ENCODE peak calls at places on chromosomes 11 and 22, in nine cellular contexts. One of them, this sample, is unnamed.

GRCh38 chr11:13053255-13053917 is 44.3 kb downstream of the RASSF10 start:
- DNase-seq in NCI-H345: no peak
- DNase-seq in GM04503: no peak
- DNase-seq in skeletal muscle cell: no peak
- DNase-seq in fibroblast of pulmonary artery: no peak
- DNase-seq in HuH-7: no peak
- DNase-seq in lower lobe of right lung: no peak
- DNase-seq in stimulated activated CD4-positive, alpha-beta T cell treated with anti-CD3 and anti-CD28 coated beads, Interleukin-1b, Interleukin-23, amount 100 ng/mL, for 1 hour: no peak
- DNase-seq in ELR: peak
- DNase-seq in this sample: no peak

GRCh38 chr11:58003036-58003435 is 20.6 kb upstream of the OR9Q1 start:
- DNase-seq in HuH-7: no peak
- DNase-seq in lower lobe of right lung: no peak
- DNase-seq in NCI-H345: no peak
- DNase-seq in GM04503: no peak
- DNase-seq in skeletal muscle cell: no peak
- DNase-seq in fibroblast of pulmonary artery: no peak
- DNase-seq in ELR: no peak
- DNase-seq in stimulated activated CD4-positive, alpha-beta T cell treated with anti-CD3 and anti-CD28 coated beads, Interleukin-1b, Interleukin-23, amount 100 ng/mL, for 1 hour: no peak
- DNase-seq in this sample: no peak

GRCh38 chr11:2832718-2833020 is 52.9 kb downstream of the CDKN1C start:
- DNase-seq in HuH-7: no peak
- DNase-seq in fibroblast of pulmonary artery: no peak
- DNase-seq in GM04503: no peak
- DNase-seq in stimulated activated CD4-positive, alpha-beta T cell treated with anti-CD3 and anti-CD28 coated beads, Interleukin-1b, Interleukin-23, amount 100 ng/mL, for 1 hour: no peak
- DNase-seq in ELR: no peak
- DNase-seq in NCI-H345: no peak
- DNase-seq in skeletal muscle cell: no peak
- DNase-seq in lower lobe of right lung: no peak
- DNase-seq in this sample: no peak

GRCh38 chr11:72860010-72860409 is 45.8 kb downstream of the ATG16L2 start:
- DNase-seq in HuH-7: no peak
- DNase-seq in fibroblast of pulmonary artery: no peak
- DNase-seq in skeletal muscle cell: no peak
- DNase-seq in lower lobe of right lung: no peak
- DNase-seq in GM04503: no peak
- DNase-seq in ELR: no peak
- DNase-seq in stimulated activated CD4-positive, alpha-beta T cell treated with anti-CD3 and anti-CD28 coated beads, Interleukin-1b, Interleukin-23, amount 100 ng/mL, for 1 hour: no peak
- DNase-seq in NCI-H345: no peak
- DNase-seq in this sample: no peak

GRCh38 chr22:23061471-23062280 is 8.6 kb upstream of the GNAZ start:
- DNase-seq in skeletal muscle cell: no peak
- DNase-seq in NCI-H345: no peak
- DNase-seq in GM04503: no peak
- DNase-seq in lower lobe of right lung: peak
- DNase-seq in stimulated activated CD4-positive, alpha-beta T cell treated with anti-CD3 and anti-CD28 coated beads, Interleukin-1b, Interleukin-23, amount 100 ng/mL, for 1 hour: no peak
- DNase-seq in HuH-7: no peak
- DNase-seq in fibroblast of pulmonary artery: no peak
- DNase-seq in ELR: no peak
- DNase-seq in this sample: no peak

GRCh38 chr22:48739348-48740085 is 1088.2 kb downstream of the BRD1 start:
- DNase-seq in HuH-7: no peak
- DNase-seq in ELR: no peak
- DNase-seq in stimulated activated CD4-positive, alpha-beta T cell treated with anti-CD3 and anti-CD28 coated beads, Interleukin-1b, Interleukin-23, amount 100 ng/mL, for 1 hour: no peak
- DNase-seq in GM04503: no peak
- DNase-seq in fibroblast of pulmonary artery: no peak
- DNase-seq in skeletal muscle cell: no peak
- DNase-seq in lower lobe of right lung: no peak
- DNase-seq in NCI-H345: no peak
- DNase-seq in this sample: no peak

GRCh38 chr11:10233581-10233980 is 60.4 kb downstream of the SBF2 start:
- DNase-seq in fibroblast of pulmonary artery: peak
- DNase-seq in NCI-H345: no peak
- DNase-seq in GM04503: peak
- DNase-seq in skeletal muscle cell: peak
- DNase-seq in lower lobe of right lung: no peak
- DNase-seq in HuH-7: no peak
- DNase-seq in stimulated activated CD4-positive, alpha-beta T cell treated with anti-CD3 and anti-CD28 coated beads, Interleukin-1b, Interleukin-23, amount 100 ng/mL, for 1 hour: no peak
- DNase-seq in ELR: peak
- DNase-seq in this sample: no peak

GRCh38 chr22:27885977-27886842 is 32.8 kb downstream of the PITPNB start:
- DNase-seq in lower lobe of right lung: no peak
- DNase-seq in ELR: peak
- DNase-seq in HuH-7: no peak
- DNase-seq in skeletal muscle cell: no peak
- DNase-seq in stimulated activated CD4-positive, alpha-beta T cell treated with anti-CD3 and anti-CD28 coated beads, Interleukin-1b, Interleukin-23, amount 100 ng/mL, for 1 hour: peak
- DNase-seq in GM04503: peak
- DNase-seq in fibroblast of pulmonary artery: peak
- DNase-seq in NCI-H345: peak
- DNase-seq in this sample: peak

GRCh38 chr11:250740-251299 is 14.0 kb downstream of the PSMD13 start:
- DNase-seq in GM04503: no peak
- DNase-seq in stimulated activated CD4-positive, alpha-beta T cell treated with anti-CD3 and anti-CD28 coated beads, Interleukin-1b, Interleukin-23, amount 100 ng/mL, for 1 hour: peak
- DNase-seq in lower lobe of right lung: peak
- DNase-seq in NCI-H345: no peak
- DNase-seq in skeletal muscle cell: peak
- DNase-seq in ELR: peak
- DNase-seq in fibroblast of pulmonary artery: peak
- DNase-seq in HuH-7: peak
- DNase-seq in this sample: peak

GRCh38 chr11:94786264-94787126 is 18.3 kb downstream of the AMOTL1 start:
- DNase-seq in ELR: peak
- DNase-seq in stimulated activated CD4-positive, alpha-beta T cell treated with anti-CD3 and anti-CD28 coated beads, Interleukin-1b, Interleukin-23, amount 100 ng/mL, for 1 hour: no peak
- DNase-seq in HuH-7: no peak
- DNase-seq in GM04503: no peak
- DNase-seq in lower lobe of right lung: no peak
- DNase-seq in NCI-H345: no peak
- DNase-seq in fibroblast of pulmonary artery: peak
- DNase-seq in skeletal muscle cell: no peak
- DNase-seq in this sample: no peak

GRCh38 chr11:129590030-129590752 is 214.5 kb downstream of the BARX2 start:
- DNase-seq in ELR: no peak
- DNase-seq in fibroblast of pulmonary artery: no peak
- DNase-seq in HuH-7: no peak
- DNase-seq in skeletal muscle cell: no peak
- DNase-seq in lower lobe of right lung: no peak
- DNase-seq in GM04503: no peak
- DNase-seq in stimulated activated CD4-positive, alpha-beta T cell treated with anti-CD3 and anti-CD28 coated beads, Interleukin-1b, Interleukin-23, amount 100 ng/mL, for 1 hour: no peak
- DNase-seq in NCI-H345: no peak
- DNase-seq in this sample: no peak

GRCh38 chr11:22875869-22876473 is 15.7 kb upstream of the CCDC179 start:
- DNase-seq in NCI-H345: peak
- DNase-seq in stimulated activated CD4-positive, alpha-beta T cell treated with anti-CD3 and anti-CD28 coated beads, Interleukin-1b, Interleukin-23, amount 100 ng/mL, for 1 hour: peak
- DNase-seq in HuH-7: peak
- DNase-seq in ELR: peak
- DNase-seq in fibroblast of pulmonary artery: peak
- DNase-seq in GM04503: peak
- DNase-seq in lower lobe of right lung: no peak
- DNase-seq in skeletal muscle cell: peak
- DNase-seq in this sample: peak

GRCh38 chr22:48907591-48907990 is 920.1 kb downstream of the BRD1 start:
- DNase-seq in skeletal muscle cell: no peak
- DNase-seq in HuH-7: no peak
- DNase-seq in NCI-H345: no peak
- DNase-seq in lower lobe of right lung: no peak
- DNase-seq in GM04503: no peak
- DNase-seq in stimulated activated CD4-positive, alpha-beta T cell treated with anti-CD3 and anti-CD28 coated beads, Interleukin-1b, Interleukin-23, amount 100 ng/mL, for 1 hour: no peak
- DNase-seq in ELR: no peak
- DNase-seq in fibroblast of pulmonary artery: no peak
- DNase-seq in this sample: no peak

GRCh38 chr11:61966673-61967176 is 709 bp downstream of the FTH1 start:
- DNase-seq in NCI-H345: no peak
- DNase-seq in GM04503: no peak
- DNase-seq in lower lobe of right lung: no peak
- DNase-seq in stimulated activated CD4-positive, alpha-beta T cell treated with anti-CD3 and anti-CD28 coated beads, Interleukin-1b, Interleukin-23, amount 100 ng/mL, for 1 hour: no peak
- DNase-seq in skeletal muscle cell: no peak
- DNase-seq in HuH-7: no peak
- DNase-seq in ELR: peak
- DNase-seq in fibroblast of pulmonary artery: peak
- DNase-seq in this sample: no peak

GRCh38 chr11:116727990-116728389 is 44.8 kb downstream of the BUD13 start:
- DNase-seq in HuH-7: no peak
- DNase-seq in stimulated activated CD4-positive, alpha-beta T cell treated with anti-CD3 and anti-CD28 coated beads, Interleukin-1b, Interleukin-23, amount 100 ng/mL, for 1 hour: no peak
- DNase-seq in ELR: no peak
- DNase-seq in lower lobe of right lung: no peak
- DNase-seq in NCI-H345: no peak
- DNase-seq in skeletal muscle cell: no peak
- DNase-seq in fibroblast of pulmonary artery: no peak
- DNase-seq in GM04503: no peak
- DNase-seq in this sample: no peak

GRCh38 chr11:64233913-64234839 is at the start of gene VEGFB:
- DNase-seq in NCI-H345: peak
- DNase-seq in ELR: peak
- DNase-seq in lower lobe of right lung: peak
- DNase-seq in skeletal muscle cell: no peak
- DNase-seq in fibroblast of pulmonary artery: peak
- DNase-seq in HuH-7: peak
- DNase-seq in stimulated activated CD4-positive, alpha-beta T cell treated with anti-CD3 and anti-CD28 coated beads, Interleukin-1b, Interleukin-23, amount 100 ng/mL, for 1 hour: no peak
- DNase-seq in GM04503: no peak
- DNase-seq in this sample: no peak

GRCh38 chr11:123357990-123358827 is 71.9 kb upstream of the GRAMD1B start:
- DNase-seq in stimulated activated CD4-positive, alpha-beta T cell treated with anti-CD3 and anti-CD28 coated beads, Interleukin-1b, Interleukin-23, amount 100 ng/mL, for 1 hour: no peak
- DNase-seq in fibroblast of pulmonary artery: peak
- DNase-seq in skeletal muscle cell: no peak
- DNase-seq in lower lobe of right lung: no peak
- DNase-seq in GM04503: peak
- DNase-seq in HuH-7: no peak
- DNase-seq in NCI-H345: peak
- DNase-seq in ELR: peak
- DNase-seq in this sample: peak

GRCh38 chr11:101974255-101974654 is 57.9 kb upstream of the ANGPTL5 start:
- DNase-seq in ELR: peak
- DNase-seq in skeletal muscle cell: no peak
- DNase-seq in lower lobe of right lung: no peak
- DNase-seq in GM04503: no peak
- DNase-seq in fibroblast of pulmonary artery: peak
- DNase-seq in stimulated activated CD4-positive, alpha-beta T cell treated with anti-CD3 and anti-CD28 coated beads, Interleukin-1b, Interleukin-23, amount 100 ng/mL, for 1 hour: no peak
- DNase-seq in NCI-H345: no peak
- DNase-seq in HuH-7: no peak
- DNase-seq in this sample: no peak

GRCh38 chr11:114563077-114563476 is 3.4 kb upstream of the NXPE1 start:
- DNase-seq in fibroblast of pulmonary artery: peak
- DNase-seq in stimulated activated CD4-positive, alpha-beta T cell treated with anti-CD3 and anti-CD28 coated beads, Interleukin-1b, Interleukin-23, amount 100 ng/mL, for 1 hour: no peak
- DNase-seq in NCI-H345: no peak
- DNase-seq in GM04503: no peak
- DNase-seq in ELR: peak
- DNase-seq in lower lobe of right lung: no peak
- DNase-seq in skeletal muscle cell: peak
- DNase-seq in HuH-7: no peak
- DNase-seq in this sample: no peak

GRCh38 chr11:86193297-86194095 is 51.1 kb upstream of the EED start:
- DNase-seq in fibroblast of pulmonary artery: peak
- DNase-seq in lower lobe of right lung: peak
- DNase-seq in skeletal muscle cell: peak
- DNase-seq in GM04503: no peak
- DNase-seq in stimulated activated CD4-positive, alpha-beta T cell treated with anti-CD3 and anti-CD28 coated beads, Interleukin-1b, Interleukin-23, amount 100 ng/mL, for 1 hour: peak
- DNase-seq in NCI-H345: peak
- DNase-seq in HuH-7: peak
- DNase-seq in ELR: peak
- DNase-seq in this sample: peak

GRCh38 chr11:44095506-44096359 is at the start of gene EXT2:
- DNase-seq in stimulated activated CD4-positive, alpha-beta T cell treated with anti-CD3 and anti-CD28 coated beads, Interleukin-1b, Interleukin-23, amount 100 ng/mL, for 1 hour: peak
- DNase-seq in lower lobe of right lung: peak
- DNase-seq in ELR: peak
- DNase-seq in HuH-7: peak
- DNase-seq in NCI-H345: peak
- DNase-seq in skeletal muscle cell: peak
- DNase-seq in fibroblast of pulmonary artery: peak
- DNase-seq in GM04503: no peak
- DNase-seq in this sample: peak

GRCh38 chr11:9573775-9574555 is 495 bp downstream of the WEE1 start:
- DNase-seq in stimulated activated CD4-positive, alpha-beta T cell treated with anti-CD3 and anti-CD28 coated beads, Interleukin-1b, Interleukin-23, amount 100 ng/mL, for 1 hour: no peak
- DNase-seq in fibroblast of pulmonary artery: peak
- DNase-seq in HuH-7: no peak
- DNase-seq in lower lobe of right lung: peak
- DNase-seq in GM04503: no peak
- DNase-seq in ELR: peak
- DNase-seq in skeletal muscle cell: no peak
- DNase-seq in NCI-H345: peak
- DNase-seq in this sample: peak

GRCh38 chr11:101497292-101497691 is 86.5 kb downstream of the TRPC6 start:
- DNase-seq in lower lobe of right lung: no peak
- DNase-seq in fibroblast of pulmonary artery: no peak
- DNase-seq in ELR: no peak
- DNase-seq in GM04503: no peak
- DNase-seq in skeletal muscle cell: no peak
- DNase-seq in HuH-7: no peak
- DNase-seq in stimulated activated CD4-positive, alpha-beta T cell treated with anti-CD3 and anti-CD28 coated beads, Interleukin-1b, Interleukin-23, amount 100 ng/mL, for 1 hour: no peak
- DNase-seq in NCI-H345: no peak
- DNase-seq in this sample: no peak

GRCh38 chr11:35404397-35404775 is 15.0 kb downstream of the SLC1A2 start:
- DNase-seq in fibroblast of pulmonary artery: peak
- DNase-seq in GM04503: no peak
- DNase-seq in lower lobe of right lung: peak
- DNase-seq in skeletal muscle cell: no peak
- DNase-seq in stimulated activated CD4-positive, alpha-beta T cell treated with anti-CD3 and anti-CD28 coated beads, Interleukin-1b, Interleukin-23, amount 100 ng/mL, for 1 hour: no peak
- DNase-seq in NCI-H345: no peak
- DNase-seq in ELR: peak
- DNase-seq in HuH-7: peak
- DNase-seq in this sample: peak

GRCh38 chr11:74689666-74690065 is 41.6 kb downstream of the CHRDL2 start:
- DNase-seq in skeletal muscle cell: no peak
- DNase-seq in NCI-H345: no peak
- DNase-seq in HuH-7: no peak
- DNase-seq in lower lobe of right lung: no peak
- DNase-seq in fibroblast of pulmonary artery: no peak
- DNase-seq in ELR: peak
- DNase-seq in stimulated activated CD4-positive, alpha-beta T cell treated with anti-CD3 and anti-CD28 coated beads, Interleukin-1b, Interleukin-23, amount 100 ng/mL, for 1 hour: no peak
- DNase-seq in GM04503: no peak
- DNase-seq in this sample: no peak

GRCh38 chr22:30943368-30943767 is 25.2 kb downstream of the MORC2 start:
- DNase-seq in skeletal muscle cell: no peak
- DNase-seq in NCI-H345: no peak
- DNase-seq in ELR: no peak
- DNase-seq in lower lobe of right lung: no peak
- DNase-seq in HuH-7: no peak
- DNase-seq in fibroblast of pulmonary artery: no peak
- DNase-seq in GM04503: no peak
- DNase-seq in stimulated activated CD4-positive, alpha-beta T cell treated with anti-CD3 and anti-CD28 coated beads, Interleukin-1b, Interleukin-23, amount 100 ng/mL, for 1 hour: no peak
- DNase-seq in this sample: no peak

GRCh38 chr11:65592840-65593517 is 2.6 kb downstream of the KCNK7 start:
- DNase-seq in GM04503: no peak
- DNase-seq in HuH-7: no peak
- DNase-seq in skeletal muscle cell: no peak
- DNase-seq in ELR: no peak
- DNase-seq in stimulated activated CD4-positive, alpha-beta T cell treated with anti-CD3 and anti-CD28 coated beads, Interleukin-1b, Interleukin-23, amount 100 ng/mL, for 1 hour: no peak
- DNase-seq in NCI-H345: no peak
- DNase-seq in fibroblast of pulmonary artery: no peak
- DNase-seq in lower lobe of right lung: no peak
- DNase-seq in this sample: no peak